ENCODE peak calls at places on chromosomes 7 and 10, in seven cellular contexts. O is cardiac muscle cell, X is heart left ventricle, S is psoas muscle, Y is Karpas-422, I is pancreas, E is mammary epithelial cell. C is an unnamed sample.

GRCh38 chr10:63829020-63829419 is 307.8 kb downstream of the REEP3 start:
- DNase-seq in O (peak; percentile 2), X (no peak), S (no peak), Y (no peak), I (no peak), E (peak; percentile 39), C (no peak)

GRCh38 chr7:46636022-46636421 is 715.0 kb upstream of the IGFBP3 start:
- DNase-seq in O (no peak), X (no peak), S (no peak), Y (no peak), I (no peak), E (no peak), C (no peak)

GRCh38 chr10:8163824-8164223 is 109.3 kb downstream of the GATA3 start:
- DNase-seq in O (no peak), X (no peak), S (no peak), Y (no peak), I (no peak), E (no peak), C (no peak)

GRCh38 chr7:37438879-37439278 is 9.8 kb downstream of the ELMO1 start:
- DNase-seq in O (no peak), X (no peak), S (no peak), Y (no peak), I (no peak), E (no peak), C (no peak)

GRCh38 chr7:151844080-151844827 is 32.7 kb downstream of the PRKAG2 start:
- DNase-seq in O (peak; percentile 60), X (no peak), S (no peak), Y (no peak), I (no peak), E (no peak), C (no peak)

GRCh38 chr10:127415901-127416630 is 133.0 kb upstream of the NPS start:
- DNase-seq in O (no peak), X (no peak), S (no peak), Y (no peak), I (no peak), E (no peak), C (no peak)

GRCh38 chr7:2403718-2404648 is 572 bp downstream of the CHST12 start:
- DNase-seq in O (peak; percentile 39), X (peak; percentile 37), S (peak; percentile 35), Y (no peak), I (peak; percentile 46), E (peak; percentile 26), C (no peak)

GRCh38 chr7:18241543-18242231 is 214.0 kb upstream of the PRPS1L1 start:
- DNase-seq in O (no peak), X (no peak), S (no peak), Y (no peak), I (no peak), E (no peak), C (no peak)

GRCh38 chr10:44180321-44181154 is 204.4 kb downstream of the CXCL12 start:
- DNase-seq in O (peak; percentile 92), X (no peak), S (peak; percentile 60), Y (no peak), I (no peak), E (peak; percentile 17), C (no peak)

GRCh38 chr7:108613147-108613948 is 43.7 kb downstream of the DNAJB9 start:
- DNase-seq in O (peak; percentile 61), X (no peak), S (no peak), Y (peak; percentile 84), I (no peak), E (peak; percentile 30), C (peak; percentile 37)

GRCh38 chr10:37535459-37536246 is 321.8 kb downstream of the ZNF248 start:
- DNase-seq in O (no peak), X (no peak), S (no peak), Y (no peak), I (no peak), E (peak; percentile 11), C (no peak)

GRCh38 chr7:116455009-116455408 is 44.5 kb upstream of the CAV2 start:
- DNase-seq in O (peak; percentile 27), X (no peak), S (no peak), Y (no peak), I (no peak), E (peak; percentile 52), C (no peak)

GRCh38 chr10:381805-382204 is 246.6 kb downstream of the ZMYND11 start:
- DNase-seq in O (no peak), X (no peak), S (no peak), Y (no peak), I (no peak), E (no peak), C (no peak)

GRCh38 chr7:132187391-132187790 is 388.9 kb downstream of the PLXNA4 start:
- DNase-seq in O (no peak), X (no peak), S (no peak), Y (no peak), I (no peak), E (no peak), C (no peak)

GRCh38 chr10:96857613-96858012 is 25.5 kb downstream of the LCOR start:
- DNase-seq in O (no peak), X (no peak), S (no peak), Y (no peak), I (no peak), E (no peak), C (no peak)

GRCh38 chr10:71845410-71846406 is 5.3 kb downstream of the PSAP start:
- DNase-seq in O (peak; percentile 47), X (no peak), S (no peak), Y (no peak), I (no peak), E (no peak), C (no peak)

GRCh38 chr7:139861794-139862193 is 32.7 kb downstream of the TBXAS1 start:
- DNase-seq in O (no peak), X (no peak), S (no peak), Y (no peak), I (no peak), E (no peak), C (no peak)

GRCh38 chr7:4200546-4201094 is 481.5 kb upstream of the FOXK1 start:
- DNase-seq in O (no peak), X (no peak), S (no peak), Y (no peak), I (no peak), E (peak; percentile 32), C (no peak)

GRCh38 chr10:34104829-34105572 is 710.1 kb downstream of the PARD3 start:
- DNase-seq in O (peak; percentile 28), X (no peak), S (no peak), Y (no peak), I (no peak), E (no peak), C (no peak)

GRCh38 chr7:157653827-157654207 is 317.0 kb downstream of the DNAJB6 start:
- DNase-seq in O (no peak), X (no peak), S (no peak), Y (no peak), I (no peak), E (no peak), C (no peak)
- H3K9me3 ChIP-seq in O (no peaks in the 10 kb centered on the region), X (no peaks in the 10 kb centered on the region), S (no peaks in the 10 kb centered on the region), Y (no peaks in the 10 kb centered on the region), I (no peaks in the 10 kb centered on the region), E (peaks cover 46% of the 10 kb centered on the region), C (no peaks in the 10 kb centered on the region)

GRCh38 chr7:1325246-1325645 is 92.6 kb downstream of the UNCX start:
- DNase-seq in O (no peak), X (no peak), S (no peak), Y (no peak), I (no peak), E (no peak), C (no peak)
- H3K27me3 ChIP-seq in O (no peaks in the 10 kb centered on the region), X (peaks cover 55% of the 10 kb centered on the region), S (no peaks in the 10 kb centered on the region), Y (no peaks in the 10 kb centered on the region), I (no peaks in the 10 kb centered on the region), E (peaks cover 14% of the 10 kb centered on the region), C (no peaks in the 10 kb centered on the region)

GRCh38 chr10:75572478-75572877 is 141.1 kb downstream of the LRMDA start:
- DNase-seq in O (no peak), X (no peak), S (no peak), Y (no peak), I (no peak), E (no peak), C (no peak)

DNA sequence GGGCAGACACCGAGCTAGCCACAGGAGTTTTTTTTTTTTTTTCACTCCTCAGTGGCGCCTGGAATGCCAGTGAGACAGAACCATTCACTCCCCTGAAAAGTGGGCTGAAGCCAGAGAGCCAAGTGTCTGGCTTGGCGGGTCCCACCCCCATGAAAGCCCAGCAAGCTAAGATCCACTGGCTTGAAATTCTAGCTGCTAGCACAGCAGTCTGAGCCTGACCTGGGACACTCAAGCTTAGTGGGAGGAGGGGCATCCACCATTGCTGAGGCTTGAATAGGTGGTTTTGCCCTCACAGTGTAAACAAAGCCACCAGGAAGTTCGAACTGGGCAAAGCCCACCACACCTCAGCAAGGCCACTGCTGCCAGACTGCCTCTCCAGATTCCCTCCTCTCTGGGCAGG is 144.5 kb downstream of the LRMDA start:
- DNase-seq in O (no peak), X (no peak), S (no peak), Y (no peak), I (no peak), E (no peak), C (no peak)
- H3K9me3 ChIP-seq in O (peaks cover 3% of the 10 kb centered on the region), X (peaks cover 47% of the 10 kb centered on the region), S (peaks cover 28% of the 10 kb centered on the region), Y (peaks cover 7% of the 10 kb centered on the region), I (no peaks in the 10 kb centered on the region), E (peaks cover 8% of the 10 kb centered on the region), C (no peaks in the 10 kb centered on the region)

GRCh38 chr10:75009426-75009825 is 102.0 kb upstream of the SAMD8 start:
- DNase-seq in O (no peak), X (no peak), S (no peak), Y (no peak), I (no peak), E (no peak), C (no peak)
- H3K27me3 ChIP-seq in O (no peaks in the 10 kb centered on the region), X (no peaks in the 10 kb centered on the region), S (no peaks in the 10 kb centered on the region), Y (no peaks in the 10 kb centered on the region), I (no peaks in the 10 kb centered on the region), E (no peaks in the 10 kb centered on the region), C (no peaks in the 10 kb centered on the region)

GRCh38 chr7:158973440-158973839 is 117.1 kb downstream of the DYNC2I1 start:
- DNase-seq in O (peak; percentile 23), X (peak; percentile 34), S (no peak), Y (peak; percentile 93), I (no peak), E (no peak), C (peak; percentile 47)

GRCh38 chr7:158970132-158970531 is 113.8 kb downstream of the DYNC2I1 start:
- DNase-seq in O (no peak), X (no peak), S (no peak), Y (no peak), I (no peak), E (no peak), C (no peak)

GRCh38 chr7:158973941-158974785 is 117.8 kb downstream of the DYNC2I1 start:
- DNase-seq in O (no peak), X (no peak), S (no peak), Y (no peak), I (no peak), E (no peak), C (no peak)

GRCh38 chr7:158966780-158967390 is 110.5 kb downstream of the DYNC2I1 start:
- DNase-seq in O (no peak), X (no peak), S (no peak), Y (no peak), I (no peak), E (no peak), C (no peak)

GRCh38 chr7:158971214-158971613 is 114.9 kb downstream of the DYNC2I1 start:
- DNase-seq in O (no peak), X (no peak), S (no peak), Y (no peak), I (no peak), E (no peak), C (no peak)
- H3K9me3 ChIP-seq in O (no peaks in the 10 kb centered on the region), X (peaks cover 25% of the 10 kb centered on the region), S (peaks cover 7% of the 10 kb centered on the region), Y (peaks cover 42% of the 10 kb centered on the region), I (no peaks in the 10 kb centered on the region), E (peaks cover 3% of the 10 kb centered on the region), C (peaks cover 15% of the 10 kb centered on the region)

GRCh38 chr10:86368987-86369386 is 2.4 kb upstream of the GRID1 start:
- DNase-seq in O (no peak), X (no peak), S (no peak), Y (no peak), I (no peak), E (no peak), C (no peak)
- H3K27me3 ChIP-seq in O (peaks cover 93% of the 10 kb centered on the region), X (peaks cover 72% of the 10 kb centered on the region), S (no peaks in the 10 kb centered on the region), Y (no peaks in the 10 kb centered on the region), I (no peaks in the 10 kb centered on the region), E (peaks cover 36% of the 10 kb centered on the region), C (no peaks in the 10 kb centered on the region)

C was measured in naive thymus-derived CD4-positive, alpha-beta T cell.